ENCODE peak calls at places on chromosomes 16 and 17, in five cellular contexts. M, G, C, N and E are unnamed samples.

GRCh38 chr16:13781579-13782338 is 138.2 kb upstream of the ERCC4 start:
- DNase-seq in N (no peak), M (no peak), G (no peak), C (no peak), E (no peak)

GRCh38 chr17:15920758-15921239 is 24.1 kb upstream of the ADORA2B start:
- DNase-seq in G (no peak), N (no peak), C (peak; percentile 90), M (no peak), E (no peak)

GRCh38 chr17:50218771-50219315 is 17.4 kb upstream of the COL1A1 start:
- DNase-seq in C (peak; percentile 98), G (no peak), N (no peak), M (no peak), E (no peak)

GRCh38 chr17:5069724-5070123 is 8.5 kb upstream of the ZFP3 start:
- DNase-seq in N (no peak), C (no peak), G (no peak), M (no peak), E (no peak)

GRCh38 chr17:69042308-69042707 is 18.4 kb downstream of the ABCA9 start:
- DNase-seq in G (no peak), C (no peak), M (no peak), N (no peak), E (peak; percentile 58)

GRCh38 chr17:78764871-78765270 is 17.2 kb downstream of the CYTH1 start:
- DNase-seq in N (no peak), G (no peak), C (no peak), M (no peak), E (no peak)

GRCh38 chr16:68069511-68070248 is 15.5 kb upstream of the NFATC3 start:
- DNase-seq in N (no peak), C (no peak), M (peak; percentile 49), G (peak; percentile 31), E (peak; percentile 78)

GRCh38 chr16:2035431-2036199 is 8.9 kb downstream of the NHERF2 start:
- DNase-seq in C (peak; percentile 86), M (peak; percentile 13), N (no peak), G (no peak), E (no peak)

GRCh38 chr16:27978876-27979275 is 84.6 kb downstream of the GSG1L start:
- DNase-seq in G (no peak), N (no peak), M (no peak), C (no peak), E (no peak)

GRCh38 chr17:66281671-66282369 is 20.6 kb upstream of the PRKCA start:
- DNase-seq in N (no peak), C (peak; percentile 50), M (no peak), G (no peak), E (no peak)

GRCh38 chr16:22093952-22094351 is 1.6 kb downstream of the VWA3A start:
- DNase-seq in N (no peak), C (peak; percentile 24), G (no peak), M (no peak), E (no peak)

GRCh38 chr17:76234354-76234679 is 6.0 kb downstream of the RNF157 start:
- DNase-seq in C (no peak), G (no peak), N (no peak), M (no peak), E (no peak)

GRCh38 chr16:86019446-86020047 is 120.6 kb downstream of the IRF8 start:
- DNase-seq in M (no peak), N (no peak), C (no peak), G (no peak), E (no peak)

GRCh38 chr17:68301438-68301959 is 10.2 kb downstream of the ARSG start:
- DNase-seq in M (peak; percentile 90), G (no peak), N (no peak), C (no peak), E (no peak)

GRCh38 chr17:4948997-4949320 is 629 bp upstream of the PFN1 start:
- DNase-seq in M (peak; percentile 98), G (peak; percentile 68), C (peak; percentile 89), N (no peak), E (peak; percentile 89)

GRCh38 chr17:10162034-10162433 is 36.4 kb downstream of the GAS7 start:
- DNase-seq in N (no peak), C (no peak), G (no peak), M (no peak), E (no peak)

GRCh38 chr17:77291591-77292386 is 151.0 kb downstream of the SEC14L1 start:
- DNase-seq in M (no peak), C (no peak), N (no peak), G (no peak), E (no peak)

GRCh38 chr16:87420401-87421368 is 28.5 kb downstream of the MAP1LC3B start:
- DNase-seq in C (no peak), M (no peak), N (no peak), G (no peak), E (no peak)

GRCh38 chr16:86428729-86429472 is 81.4 kb upstream of the FOXF1 start:
- DNase-seq in C (no peak), N (peak; percentile 23), G (no peak), M (no peak), E (no peak)

GRCh38 chr17:61405047-61405685 is 5.5 kb downstream of the TBX2 start:
- DNase-seq in M (no peak), N (no peak), G (no peak), C (no peak), E (no peak)

GRCh38 chr17:74179576-74179975 is 23.9 kb upstream of the RPL38 start:
- DNase-seq in C (no peak), M (no peak), G (no peak), N (no peak), E (no peak)

GRCh38 chr16:17493012-17493411 is 22.3 kb upstream of the XYLT1 start:
- DNase-seq in M (no peak), N (no peak), G (no peak), C (no peak), E (no peak)

GRCh38 chr17:41140360-41141132 is at the start of gene KRTAP4-6:
- DNase-seq in C (peak; percentile 95), N (no peak), M (no peak), G (no peak), E (no peak)